ENCODE peak calls at places on chromosome 2, in five cellular contexts. One of them, this sample, is unnamed.

GRCh38 chr2:159595410-159596046 is 20.8 kb downstream of the BAZ2B start:
- DNase-seq in transverse colon: no peak
- DNase-seq in IMR-90: peak; percentile 35
- DNase-seq in body of pancreas: no peak
- DNase-seq in stomach: no peak
- DNase-seq in this sample: no peak

GRCh38 chr2:176087330-176088047 is 3.7 kb upstream of the EVX2 start:
- DNase-seq in transverse colon: no peak
- DNase-seq in IMR-90: no peak
- DNase-seq in body of pancreas: no peak
- DNase-seq in stomach: no peak
- DNase-seq in this sample: no peak

GRCh38 chr2:172307800-172308199 is 119.6 kb upstream of the ITGA6 start:
- DNase-seq in transverse colon: peak; percentile 77
- DNase-seq in IMR-90: no peak
- DNase-seq in body of pancreas: peak; percentile 28
- DNase-seq in stomach: peak; percentile 66
- DNase-seq in this sample: no peak

GRCh38 chr2:180630756-180631155 is 349.6 kb upstream of the UBE2E3 start:
- DNase-seq in transverse colon: no peak
- DNase-seq in IMR-90: peak; percentile 34
- DNase-seq in body of pancreas: no peak
- DNase-seq in stomach: no peak
- DNase-seq in this sample: no peak

GRCh38 chr2:85822766-85823165 is 66.0 kb downstream of the ST3GAL5 start:
- DNase-seq in transverse colon: no peak
- DNase-seq in IMR-90: no peak
- DNase-seq in body of pancreas: no peak
- DNase-seq in stomach: no peak
- DNase-seq in this sample: no peak

GRCh38 chr2:217164008-217164407 is 304.1 kb upstream of the TNP1 start:
- DNase-seq in transverse colon: no peak
- DNase-seq in IMR-90: no peak
- DNase-seq in body of pancreas: no peak
- DNase-seq in stomach: no peak
- DNase-seq in this sample: no peak

GRCh38 chr2:67255933-67256615 is 141.1 kb upstream of the ETAA1 start:
- DNase-seq in transverse colon: no peak
- DNase-seq in IMR-90: peak; percentile 96
- DNase-seq in body of pancreas: no peak
- DNase-seq in stomach: no peak
- DNase-seq in this sample: no peak

GRCh38 chr2:233414777-233415570 is 60.7 kb downstream of the DGKD start:
- DNase-seq in transverse colon: no peak
- DNase-seq in IMR-90: peak; percentile 60
- DNase-seq in body of pancreas: no peak
- DNase-seq in stomach: peak; percentile 65
- DNase-seq in this sample: peak; percentile 71

GRCh38 chr2:86632672-86633071 is 9.0 kb upstream of the RNF103 start:
- DNase-seq in transverse colon: no peak
- DNase-seq in IMR-90: no peak
- DNase-seq in body of pancreas: no peak
- DNase-seq in stomach: no peak
- DNase-seq in this sample: no peak

GRCh38 chr2:20443276-20443920 is 3.5 kb upstream of the RHOB start:
- DNase-seq in transverse colon: peak; percentile 56
- DNase-seq in IMR-90: peak; percentile 57
- DNase-seq in body of pancreas: peak; percentile 69
- DNase-seq in stomach: peak; percentile 61
- DNase-seq in this sample: no peak

GRCh38 chr2:238554468-238555184 is 127.9 kb downstream of the ASB1 start:
- DNase-seq in transverse colon: no peak
- DNase-seq in IMR-90: no peak
- DNase-seq in body of pancreas: no peak
- DNase-seq in stomach: no peak
- DNase-seq in this sample: no peak

GRCh38 chr2:29518988-29519925 is 402.1 kb downstream of the ALK start:
- DNase-seq in transverse colon: no peak
- DNase-seq in IMR-90: peak; percentile 84
- DNase-seq in body of pancreas: peak; percentile 65
- DNase-seq in stomach: no peak
- DNase-seq in this sample: no peak

DNA sequence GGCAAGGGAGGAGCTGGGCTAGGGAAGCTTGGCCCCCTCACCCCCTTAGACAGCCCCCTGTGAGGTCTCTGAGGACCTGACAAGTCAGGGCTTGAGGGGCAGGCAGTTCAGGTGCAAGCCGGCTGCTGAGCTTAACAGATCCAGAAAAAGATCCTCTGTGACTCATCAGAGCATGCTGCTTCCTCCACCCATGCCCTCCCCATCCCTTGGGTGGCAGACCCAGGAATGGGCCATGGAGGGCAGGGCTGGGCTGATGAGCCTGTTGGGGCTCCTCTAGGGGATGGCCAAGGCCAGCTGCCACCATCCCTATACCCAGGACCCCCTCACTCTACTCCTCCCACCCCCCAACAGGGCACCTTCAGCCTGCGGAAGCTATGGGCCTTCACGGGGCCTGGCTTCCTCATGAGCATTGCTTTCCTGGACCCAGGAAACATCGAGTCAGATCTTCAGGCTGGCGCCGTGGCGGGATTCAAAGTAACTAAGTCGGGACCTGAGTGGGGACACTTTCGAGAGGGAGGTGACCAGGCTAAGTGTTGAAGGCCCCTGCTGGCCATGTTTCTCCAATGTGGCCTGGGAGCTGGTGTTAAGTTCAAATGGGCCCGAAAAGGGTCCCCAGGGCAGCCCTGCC is 1.9 kb downstream of the SLC11A1 start:
- DNase-seq in transverse colon: no peak
- DNase-seq in IMR-90: no peak
- DNase-seq in body of pancreas: no peak
- DNase-seq in stomach: no peak
- DNase-seq in this sample: no peak
- H3K27ac ChIP-seq in transverse colon: no peak overlapping the region
- H3K27ac ChIP-seq in IMR-90: no peak overlapping the region
- H3K27ac ChIP-seq in body of pancreas: no peak overlapping the region
- H3K27ac ChIP-seq in stomach: no peak overlapping the region
- H3K27ac ChIP-seq in this sample: no peak overlapping the region

GRCh38 chr2:101699191-101699938 is 1.9 kb downstream of the MAP4K4 start:
- DNase-seq in transverse colon: no peak
- DNase-seq in IMR-90: no peak
- DNase-seq in body of pancreas: no peak
- DNase-seq in stomach: no peak
- DNase-seq in this sample: no peak
- H3K27ac ChIP-seq in transverse colon: peak overlapping the region; percentile 84
- H3K27ac ChIP-seq in IMR-90: peak overlapping the region; percentile 91
- H3K27ac ChIP-seq in body of pancreas: no peak overlapping the region
- H3K27ac ChIP-seq in stomach: no peak overlapping the region
- H3K27ac ChIP-seq in this sample: peak overlapping the region; percentile 74

GRCh38 chr2:229314117-229314516 is 43.0 kb upstream of the PID1 start:
- DNase-seq in transverse colon: no peak
- DNase-seq in IMR-90: no peak
- DNase-seq in body of pancreas: no peak
- DNase-seq in stomach: no peak
- DNase-seq in this sample: no peak

GRCh38 chr2:229319558-229319957 is 48.5 kb upstream of the PID1 start:
- DNase-seq in transverse colon: no peak
- DNase-seq in IMR-90: no peak
- DNase-seq in body of pancreas: no peak
- DNase-seq in stomach: no peak
- DNase-seq in this sample: no peak

DNA sequence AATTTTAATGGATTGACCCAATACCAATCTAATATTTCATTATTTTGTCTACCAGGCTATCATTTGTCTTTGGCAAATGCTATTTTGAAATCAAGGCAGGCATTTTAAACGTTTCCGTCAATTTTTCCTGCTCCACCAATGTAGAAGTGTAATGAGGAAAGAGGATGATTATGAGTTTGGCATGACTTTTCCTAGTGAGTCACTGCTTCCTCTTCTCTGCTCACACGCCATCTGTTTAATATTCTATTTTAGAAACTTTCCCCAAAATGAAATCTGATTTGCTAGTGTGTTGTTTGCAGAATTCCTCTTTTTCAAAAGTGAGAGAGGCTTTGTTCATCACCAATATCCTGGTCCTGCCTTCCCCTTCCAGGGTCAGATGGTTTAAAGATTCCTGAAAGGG is 42.5 kb upstream of the PID1 start:
- DNase-seq in transverse colon: no peak
- DNase-seq in IMR-90: peak; percentile 28
- DNase-seq in body of pancreas: no peak
- DNase-seq in stomach: no peak
- DNase-seq in this sample: no peak
- H3K27ac ChIP-seq in transverse colon: no peak overlapping the region
- H3K27ac ChIP-seq in IMR-90: no peak overlapping the region
- H3K27ac ChIP-seq in body of pancreas: no peak overlapping the region
- H3K27ac ChIP-seq in stomach: no peak overlapping the region
- H3K27ac ChIP-seq in this sample: no peak overlapping the region

DNA sequence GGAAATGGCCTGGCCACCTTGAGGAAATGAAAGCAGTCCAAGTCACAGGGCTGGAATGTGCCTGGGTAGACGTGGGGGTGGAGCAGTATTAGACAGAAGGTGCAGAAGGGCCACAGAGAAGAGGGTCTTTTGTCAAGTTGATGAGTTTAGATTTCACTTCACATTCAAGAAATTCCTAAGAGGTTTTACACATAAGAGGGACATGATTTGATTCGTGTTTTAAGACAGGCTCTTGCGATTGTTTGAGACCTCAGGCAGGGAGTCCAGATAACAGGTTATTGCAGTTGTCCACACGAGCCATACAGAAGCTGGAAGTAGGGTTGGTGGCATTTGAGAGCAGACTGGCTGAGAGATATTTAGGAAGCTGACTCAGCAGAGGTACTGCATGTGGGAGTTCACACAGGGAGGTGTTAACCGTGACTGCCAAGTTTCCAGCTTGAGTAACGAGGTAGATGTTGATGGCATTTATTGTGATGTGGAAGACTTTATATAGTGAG is 64.6 kb downstream of the NEB start:
- DNase-seq in transverse colon: no peak
- DNase-seq in IMR-90: no peak
- DNase-seq in body of pancreas: no peak
- DNase-seq in stomach: no peak
- DNase-seq in this sample: no peak
- H3K27ac ChIP-seq in transverse colon: no peak overlapping the region
- H3K27ac ChIP-seq in IMR-90: no peak overlapping the region
- H3K27ac ChIP-seq in body of pancreas: no peak overlapping the region
- H3K27ac ChIP-seq in stomach: no peak overlapping the region
- H3K27ac ChIP-seq in this sample: no peak overlapping the region

GRCh38 chr2:130986890-130987493 is 106.3 kb downstream of the FAM168B start:
- DNase-seq in transverse colon: no peak
- DNase-seq in IMR-90: no peak
- DNase-seq in body of pancreas: no peak
- DNase-seq in stomach: no peak
- DNase-seq in this sample: no peak
- H3K27ac ChIP-seq in transverse colon: no peak overlapping the region
- H3K27ac ChIP-seq in IMR-90: no peak overlapping the region
- H3K27ac ChIP-seq in body of pancreas: no peak overlapping the region
- H3K27ac ChIP-seq in stomach: no peak overlapping the region
- H3K27ac ChIP-seq in this sample: no peak overlapping the region

GRCh38 chr2:144704696-144705095 is 184.8 kb upstream of the ZEB2 start:
- DNase-seq in transverse colon: no peak
- DNase-seq in IMR-90: no peak
- DNase-seq in body of pancreas: no peak
- DNase-seq in stomach: no peak
- DNase-seq in this sample: no peak

GRCh38 chr2:144708641-144709040 is 188.7 kb upstream of the ZEB2 start:
- DNase-seq in transverse colon: no peak
- DNase-seq in IMR-90: no peak
- DNase-seq in body of pancreas: no peak
- DNase-seq in stomach: no peak
- DNase-seq in this sample: no peak

GRCh38 chr2:144705328-144706245 is 185.7 kb upstream of the ZEB2 start:
- DNase-seq in transverse colon: no peak
- DNase-seq in IMR-90: peak; percentile 13
- DNase-seq in body of pancreas: no peak
- DNase-seq in stomach: no peak
- DNase-seq in this sample: no peak

GRCh38 chr2:144707927-144708326 is 188.0 kb upstream of the ZEB2 start:
- DNase-seq in transverse colon: no peak
- DNase-seq in IMR-90: peak; percentile 24
- DNase-seq in body of pancreas: no peak
- DNase-seq in stomach: no peak
- DNase-seq in this sample: no peak

DNA sequence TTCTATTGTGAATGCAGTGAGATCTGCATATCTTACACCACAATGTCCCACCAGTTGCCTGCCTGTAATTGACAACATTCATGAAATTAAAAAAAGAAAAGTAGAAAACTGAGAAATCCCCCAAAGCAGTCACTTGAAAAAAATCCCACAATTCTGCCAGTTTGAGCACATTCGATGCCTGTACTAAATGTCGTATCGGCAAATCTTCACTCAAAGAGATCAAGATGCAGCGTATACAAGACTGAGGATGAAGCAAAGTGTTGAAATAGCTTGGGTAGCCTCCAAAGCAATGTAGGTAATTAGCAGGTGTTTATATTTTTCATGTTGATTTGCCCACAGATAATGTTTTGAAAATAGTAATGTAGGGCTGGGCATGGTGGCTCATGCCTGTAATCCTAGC is 186.8 kb upstream of the ZEB2 start:
- DNase-seq in transverse colon: no peak
- DNase-seq in IMR-90: no peak
- DNase-seq in body of pancreas: no peak
- DNase-seq in stomach: no peak
- DNase-seq in this sample: no peak
- H3K27ac ChIP-seq in transverse colon: no peak overlapping the region
- H3K27ac ChIP-seq in IMR-90: no peak overlapping the region
- H3K27ac ChIP-seq in body of pancreas: no peak overlapping the region
- H3K27ac ChIP-seq in stomach: no peak overlapping the region
- H3K27ac ChIP-seq in this sample: no peak overlapping the region

GRCh38 chr2:71494091-71494490 is 40.7 kb downstream of the DYSF start:
- DNase-seq in transverse colon: no peak
- DNase-seq in IMR-90: no peak
- DNase-seq in body of pancreas: no peak
- DNase-seq in stomach: no peak
- DNase-seq in this sample: no peak

GRCh38 chr2:71486881-71487640 is 33.7 kb downstream of the DYSF start:
- DNase-seq in transverse colon: no peak
- DNase-seq in IMR-90: no peak
- DNase-seq in body of pancreas: no peak
- DNase-seq in stomach: no peak
- DNase-seq in this sample: no peak

GRCh38 chr2:71494523-71495155 is 41.3 kb downstream of the DYSF start:
- DNase-seq in transverse colon: no peak
- DNase-seq in IMR-90: no peak
- DNase-seq in body of pancreas: no peak
- DNase-seq in stomach: no peak
- DNase-seq in this sample: no peak

GRCh38 chr2:71496156-71496770 is 42.9 kb downstream of the DYSF start:
- DNase-seq in transverse colon: no peak
- DNase-seq in IMR-90: no peak
- DNase-seq in body of pancreas: no peak
- DNase-seq in stomach: no peak
- DNase-seq in this sample: no peak

DNA sequence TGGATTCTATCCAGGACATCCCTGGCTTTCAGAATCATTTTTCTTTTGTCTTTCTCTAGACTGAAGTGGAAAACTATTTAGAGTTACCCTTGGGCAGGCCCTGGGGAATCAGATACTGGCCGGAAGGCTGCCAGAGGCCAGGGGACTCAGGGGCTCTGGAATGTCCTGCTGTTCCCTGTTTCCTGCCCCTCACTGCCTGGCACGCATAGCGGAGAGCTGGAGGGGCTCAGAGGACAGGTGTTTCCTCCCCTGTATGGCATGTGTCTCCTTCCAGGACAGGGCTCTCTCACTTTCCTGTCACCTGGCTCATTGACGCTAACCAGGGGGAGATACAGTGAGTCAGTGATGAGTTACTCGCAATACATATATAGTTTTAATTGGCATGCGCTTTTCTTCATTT is 38.8 kb downstream of the DYSF start:
- DNase-seq in transverse colon: no peak
- DNase-seq in IMR-90: no peak
- DNase-seq in body of pancreas: no peak
- DNase-seq in stomach: no peak
- DNase-seq in this sample: no peak
- H3K27ac ChIP-seq in transverse colon: no peak overlapping the region
- H3K27ac ChIP-seq in IMR-90: no peak overlapping the region
- H3K27ac ChIP-seq in body of pancreas: no peak overlapping the region
- H3K27ac ChIP-seq in stomach: no peak overlapping the region
- H3K27ac ChIP-seq in this sample: peak overlapping the region; percentile 5